ENCODE peak calls at places on chromosomes 2 and 18, in seven cellular contexts. T is mesendoderm, L is IMR-90, H is mesenchymal stem cell, E is H1, Q is neuronal stem cell, V is trophoblast cell. A is an unnamed sample.

GRCh38 chr2:21231985-21232384 is 108.2 kb downstream of the TDRD15 start:
- DNase-seq in T (no peak), E (no peak), Q (no peak), V (no peak), L (no peak), H (no peak), A (no peak)

GRCh38 chr2:227460079-227460485 is 11.9 kb upstream of the AGFG1 start:
- DNase-seq in H (peak; percentile 67), E (no peak), V (no peak), T (no peak), L (peak; percentile 65), Q (no peak), A (no peak)

GRCh38 chr2:46278952-46279351 is 18.3 kb upstream of the EPAS1 start:
- DNase-seq in L (no peak), E (no peak), T (no peak), H (no peak), V (no peak), Q (no peak), A (no peak)

GRCh38 chr2:29841386-29842004 is 79.9 kb downstream of the ALK start:
- DNase-seq in H (peak; percentile 16), Q (peak; percentile 35), L (peak; percentile 22), V (peak; percentile 9), E (peak; percentile 59), T (peak; percentile 43), A (peak; percentile 46)

GRCh38 chr2:37916512-37917082 is 8.5 kb upstream of the RMDN2 start:
- DNase-seq in L (peak; percentile 96), H (no peak), Q (no peak), E (no peak), V (peak; percentile 62), T (no peak), A (no peak)

GRCh38 chr2:57207191-57207590 is 839.4 kb upstream of the VRK2 start:
- DNase-seq in L (no peak), T (no peak), H (peak; percentile 61), V (no peak), Q (no peak), E (no peak), A (no peak)

GRCh38 chr2:142668420-142668819 is 209.0 kb upstream of the KYNU start:
- DNase-seq in H (no peak), T (no peak), V (no peak), Q (no peak), L (no peak), E (no peak), A (no peak)

GRCh38 chr2:36294290-36294689 is 61.3 kb upstream of the CRIM1 start:
- DNase-seq in Q (no peak), T (no peak), H (no peak), L (no peak), V (no peak), E (no peak), A (no peak)

GRCh38 chr18:12278153-12278764 is 24.1 kb downstream of the CIDEA start:
- DNase-seq in T (peak; percentile 70), H (no peak), L (peak; percentile 13), V (no peak), E (no peak), Q (no peak), A (peak; percentile 65)

DNA sequence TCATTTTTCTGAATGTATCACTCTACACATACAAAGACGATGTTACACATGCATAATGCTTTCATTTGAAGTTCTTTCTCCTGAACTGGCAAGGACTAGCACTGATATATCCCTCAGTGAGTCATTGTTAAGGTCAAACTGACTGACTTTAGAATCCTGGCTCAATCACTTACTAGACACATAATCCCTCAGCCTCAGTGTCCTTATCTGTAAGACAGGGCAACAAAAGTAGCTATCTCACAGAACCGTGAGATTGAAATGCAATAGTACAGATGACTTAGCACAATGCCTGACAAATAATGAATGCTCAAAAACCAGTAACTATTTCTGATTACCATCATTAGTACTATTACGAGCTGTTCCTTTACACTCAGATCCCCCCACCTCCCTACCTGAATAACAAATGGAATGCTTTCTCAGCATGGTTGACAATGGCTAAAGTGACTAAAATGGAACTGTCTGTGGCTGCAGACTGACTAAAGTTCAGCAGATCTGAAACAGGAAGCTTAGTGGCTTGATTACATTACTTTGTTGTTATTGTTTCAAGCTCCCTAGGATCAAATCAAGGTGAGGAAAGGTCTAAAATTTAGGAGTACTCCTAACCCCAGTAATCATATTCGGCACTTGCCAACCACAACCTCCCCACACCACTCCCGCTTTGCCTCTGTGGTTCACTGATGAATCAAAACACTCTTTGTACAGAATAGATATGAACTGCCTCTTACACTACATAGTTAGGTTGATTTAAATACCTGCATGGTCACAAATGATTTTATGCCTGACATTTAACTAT is 35.8 kb upstream of the CACNB4 start:
- DNase-seq in H (peak; percentile 34), Q (no peak), L (peak; percentile 68), V (no peak), E (no peak), T (peak; percentile 27), A (no peak)
- H3K79me1 ChIP-seq in H (peaks cover 4% of the 10 kb centered on the region), Q (no peaks in the 10 kb centered on the region), L (no peaks in the 10 kb centered on the region), V (no peaks in the 10 kb centered on the region), E (no peaks in the 10 kb centered on the region), T (no peaks in the 10 kb centered on the region), A (no peaks in the 10 kb centered on the region)

DNA sequence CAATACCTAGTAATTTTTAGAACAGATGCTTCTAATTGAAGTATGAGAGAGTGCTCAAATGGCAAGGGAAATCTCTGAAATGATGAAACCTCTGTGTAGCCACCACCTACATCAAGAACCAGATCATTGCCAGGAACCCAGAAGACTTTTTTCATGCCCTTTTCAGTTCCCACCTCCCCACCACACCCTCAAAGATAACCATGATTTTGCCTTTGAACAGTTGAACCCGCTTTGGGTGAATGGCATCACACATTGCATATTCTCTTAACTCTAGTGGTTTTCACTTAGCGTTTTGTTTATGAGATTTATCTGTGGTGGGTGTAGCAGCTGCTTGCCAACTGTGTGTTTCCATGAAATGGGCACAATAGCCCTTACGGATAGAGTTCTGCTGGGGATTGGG is 142.9 kb upstream of the HDAC4 start:
- DNase-seq in Q (no peak), T (no peak), H (no peak), E (no peak), V (no peak), L (no peak), A (no peak)
- H3K79me1 ChIP-seq in Q (no peaks in the 10 kb centered on the region), T (no peaks in the 10 kb centered on the region), H (no peaks in the 10 kb centered on the region), E (no peaks in the 10 kb centered on the region), V (no peaks in the 10 kb centered on the region), L (no peaks in the 10 kb centered on the region), A (no peaks in the 10 kb centered on the region)

GRCh38 chr2:204511021-204511420 is 34.3 kb upstream of the PARD3B start:
- DNase-seq in H (no peak), L (no peak), Q (no peak), V (no peak), E (no peak), T (no peak), A (no peak)
- H3K79me1 ChIP-seq in H (no peaks in the 10 kb centered on the region), L (no peaks in the 10 kb centered on the region), Q (no peaks in the 10 kb centered on the region), V (no peaks in the 10 kb centered on the region), E (no peaks in the 10 kb centered on the region), T (no peaks in the 10 kb centered on the region), A (no peaks in the 10 kb centered on the region)

DNA sequence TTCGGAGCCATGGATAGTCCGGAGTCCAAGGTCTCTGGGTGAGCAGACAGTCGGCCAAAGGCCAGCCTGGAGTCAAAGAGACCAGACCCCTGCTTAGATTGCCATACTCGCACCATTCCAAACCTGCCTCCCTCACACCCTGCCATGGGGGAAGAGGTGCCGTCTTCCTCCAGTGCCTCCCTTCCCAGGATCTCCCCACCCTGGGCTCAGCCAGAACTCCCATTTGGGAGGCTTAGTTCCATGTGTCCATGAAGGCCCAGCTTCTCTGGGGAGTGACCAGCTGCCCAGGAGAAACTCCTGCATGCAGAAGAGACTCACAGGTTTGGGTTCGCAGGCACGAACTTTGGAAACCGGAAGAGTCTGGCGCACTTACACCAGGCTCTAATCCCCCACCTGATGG is 21.7 kb downstream of the IGFBP5 start:
- DNase-seq in Q (no peak), V (no peak), T (no peak), E (no peak), L (no peak), H (no peak), A (no peak)
- H3K79me1 ChIP-seq in Q (peaks cover 2% of the 10 kb centered on the region), V (no peaks in the 10 kb centered on the region), T (no peaks in the 10 kb centered on the region), E (no peaks in the 10 kb centered on the region), L (no peaks in the 10 kb centered on the region), H (no peaks in the 10 kb centered on the region), A (no peaks in the 10 kb centered on the region)